ENCODE peak calls at places on chromosomes 2 and 18, in five cellular contexts. B, X, F, O and I are unnamed samples.

GRCh38 chr2:71482055-71482454 is 28.7 kb downstream of the DYSF start:
- DNase-seq in B (no peak), F (no peak), O (no peak), X (no peak), I (no peak)

GRCh38 chr18:24488824-24489493 is 28.5 kb downstream of the HRH4 start:
- DNase-seq in X (peak), O (no peak), F (no peak), B (peak), I (peak)

GRCh38 chr2:147760984-147761383 is 83.8 kb upstream of the ACVR2A start:
- DNase-seq in X (no peak), F (no peak), B (no peak), O (no peak), I (no peak)

GRCh38 chr2:235659767-235660322 is 166.0 kb downstream of the AGAP1 start:
- DNase-seq in F (no peak), X (peak), O (no peak), B (no peak), I (peak)

GRCh38 chr2:130327703-130328527 is 14.8 kb upstream of the IMP4 start:
- DNase-seq in B (no peak), X (peak), O (no peak), F (no peak), I (peak)

GRCh38 chr2:214311931-214312749 is 98.7 kb upstream of the VWC2L start:
- DNase-seq in F (no peak), O (no peak), B (no peak), X (no peak), I (no peak)

GRCh38 chr18:75408554-75409506 is 18.7 kb downstream of the SMIM21 start:
- DNase-seq in O (peak), X (peak), B (no peak), F (no peak), I (peak)

GRCh38 chr2:157486596-157487270 is 42.8 kb upstream of the CYTIP start:
- DNase-seq in O (no peak), B (no peak), F (no peak), X (no peak), I (peak)

GRCh38 chr2:107383706-107384105 is 443.0 kb upstream of the RGPD4 start:
- DNase-seq in X (no peak), B (no peak), O (no peak), F (no peak), I (no peak)

GRCh38 chr18:49694402-49694801 is 118.9 kb downstream of the ACAA2 start:
- DNase-seq in B (no peak), F (no peak), X (no peak), O (no peak), I (no peak)

GRCh38 chr2:230762317-230762896 is 49.8 kb downstream of the CAB39 start:
- DNase-seq in F (no peak), X (peak), O (no peak), B (no peak), I (no peak)